ENCODE peak calls at places on chromosomes 6 and 20, in five cellular contexts. A is ovary, I is K562, J is SJCRH30, H is uterus. V is an unnamed sample.

GRCh38 chr6:157139054-157139708 is 184.1 kb downstream of the TMEM242 start:
- DNase-seq in J (peak; percentile 31), A (no peak), H (no peak), I (peak; percentile 33), V (no peak)

GRCh38 chr6:13988908-13989307 is 64.2 kb downstream of the RNF182 start:
- DNase-seq in J (no peak), H (no peak), I (no peak), A (no peak), V (no peak)

GRCh38 chr20:9699181-9699580 is 139.7 kb downstream of the PAK5 start:
- DNase-seq in A (no peak), H (no peak), J (no peak), I (no peak), V (no peak)

GRCh38 chr6:71387179-71387578 is 98.6 kb downstream of the OGFRL1 start:
- DNase-seq in I (no peak), H (no peak), J (no peak), A (no peak), V (no peak)

GRCh38 chr6:138473144-138473543 is 26.1 kb downstream of the NHSL1 start:
- DNase-seq in A (no peak), H (no peak), I (no peak), J (no peak), V (no peak)

GRCh38 chr6:71043902-71044301 is 87.0 kb upstream of the B3GAT2 start:
- DNase-seq in I (no peak), A (no peak), H (no peak), J (no peak), V (no peak)

GRCh38 chr20:30610044-30610693 is 647.3 kb upstream of the DEFB115 start:
- DNase-seq in A (no peak), H (no peak), J (no peak), I (no peak), V (peak; percentile 64)

GRCh38 chr6:396126-396520 is 4.6 kb downstream of the IRF4 start:
- DNase-seq in A (no peak), I (no peak), H (no peak), J (peak; percentile 40), V (no peak)

GRCh38 chr6:79066330-79066729 is 11.7 kb downstream of the PHIP start:
- DNase-seq in J (no peak), I (no peak), A (no peak), H (no peak), V (no peak)

GRCh38 chr6:148513145-148514071 is 170.8 kb downstream of the SASH1 start:
- DNase-seq in I (no peak), H (peak; percentile 48), J (peak; percentile 21), A (no peak), V (no peak)

GRCh38 chr6:148682990-148683389 is 63.8 kb upstream of the UST start:
- DNase-seq in H (no peak), I (no peak), J (no peak), A (no peak), V (no peak)

GRCh38 chr6:51655517-51655916 is 431.9 kb downstream of the PKHD1 start:
- DNase-seq in H (no peak), I (no peak), A (no peak), J (no peak), V (no peak)

GRCh38 chr6:156780117-156780641 is 3.0 kb downstream of the ARID1B start:
- DNase-seq in I (peak; percentile 32), A (no peak), J (peak; percentile 88), H (no peak), V (peak; percentile 67)

GRCh38 chr6:328184-328670 is 35.9 kb downstream of the DUSP22 start:
- DNase-seq in H (peak; percentile 45), A (no peak), I (no peak), J (no peak), V (peak; percentile 72)

DNA sequence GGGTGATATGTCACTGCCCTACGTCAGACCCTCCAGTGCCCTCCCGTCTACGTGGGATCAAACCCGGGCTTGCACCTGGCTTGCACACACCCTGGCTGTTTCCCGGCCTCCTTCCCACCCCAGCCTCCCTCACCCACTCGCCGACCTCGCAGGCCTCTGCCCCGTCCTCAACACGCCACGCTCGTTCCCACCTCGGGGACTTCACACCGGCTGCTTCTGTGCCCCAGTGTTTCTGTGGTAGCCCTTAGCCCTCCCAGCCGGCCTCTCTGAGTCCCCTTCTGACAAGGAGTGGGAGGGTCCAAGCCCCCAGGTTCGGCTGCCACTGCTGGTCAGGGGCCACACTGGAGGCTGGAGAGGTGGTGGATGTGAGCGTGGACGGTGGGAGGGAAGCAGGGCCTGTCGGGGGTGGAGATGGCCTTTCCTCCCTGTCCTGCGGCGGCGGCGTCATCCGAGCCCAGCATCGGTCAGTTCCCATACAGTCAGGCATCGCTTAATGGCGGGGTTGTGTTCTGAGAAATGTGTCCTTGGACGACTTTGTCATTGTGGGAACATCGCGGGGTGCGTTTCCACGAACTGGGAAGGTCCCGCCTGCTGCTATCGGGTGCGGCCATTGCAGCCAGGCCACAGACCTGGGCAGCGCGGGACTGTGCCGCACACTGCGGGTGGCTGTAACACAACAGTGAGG is 11.4 kb upstream of the KIF25 start:
- DNase-seq in I (no peak), J (no peak), A (no peak), H (no peak), V (no peak)
- H3K9me3 ChIP-seq in I (no peaks in the 10 kb centered on the region), J (no peaks in the 10 kb centered on the region), A (no peaks in the 10 kb centered on the region), H (no peaks in the 10 kb centered on the region), V (no peaks in the 10 kb centered on the region)

GRCh38 chr20:57258055-57258454 is 8.4 kb downstream of the BMP7 start:
- DNase-seq in H (no peak), I (no peak), J (peak; percentile 88), A (no peak), V (no peak)
- H3K4me3 ChIP-seq in H (no peak overlapping the region), I (no peak overlapping the region), J (no peak overlapping the region), A (no peak overlapping the region), V (no peak overlapping the region)

GRCh38 chr6:15335385-15335784 is 89.5 kb downstream of the JARID2 start:
- DNase-seq in H (no peak), I (no peak), A (no peak), J (no peak), V (no peak)
- H3K27ac ChIP-seq in H (no peak overlapping the region), I (no peak overlapping the region), A (no peak overlapping the region), J (no peak overlapping the region), V (no peak overlapping the region)

DNA sequence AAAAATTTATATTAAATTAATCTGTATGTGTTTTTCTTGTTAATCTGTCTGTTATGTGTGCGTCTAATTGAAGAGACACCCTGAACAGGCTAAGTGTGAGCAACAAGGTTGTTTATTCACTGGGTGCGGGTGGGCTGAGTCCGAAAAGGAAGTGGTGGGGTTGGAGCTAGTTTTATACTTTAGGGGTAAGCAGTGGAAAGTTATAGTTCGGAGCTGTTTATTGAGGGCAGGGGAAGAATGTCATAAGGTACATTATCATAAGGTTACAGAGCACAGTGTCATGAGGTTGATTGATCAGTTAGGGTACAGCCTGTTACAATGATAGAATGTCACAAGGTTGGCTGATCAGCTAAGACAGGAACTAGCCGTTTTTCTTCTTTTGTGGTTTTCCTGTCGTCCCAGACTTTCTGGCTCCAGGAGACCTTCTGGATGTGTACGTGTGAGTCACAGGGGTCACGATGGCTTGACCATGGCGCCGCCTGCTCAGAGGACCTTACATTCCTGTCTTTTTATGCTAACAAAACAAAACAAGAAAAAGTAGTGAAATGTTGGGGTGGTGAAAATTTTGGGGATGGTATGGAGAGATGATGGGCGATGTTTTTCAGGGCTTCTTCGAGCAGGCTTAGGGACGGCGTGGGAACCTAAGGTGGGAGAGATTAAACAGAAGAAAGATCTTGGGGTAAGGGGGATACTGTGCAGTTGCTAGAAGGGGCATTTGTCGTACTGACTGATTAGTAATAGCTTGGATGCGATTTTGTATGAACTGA is 754.0 kb upstream of the ADGRB3 start:
- DNase-seq in J (no peak), A (no peak), I (no peak), H (no peak), V (no peak)
- H3K9me3 ChIP-seq in J (no peaks in the 10 kb centered on the region), A (no peaks in the 10 kb centered on the region), I (peaks cover 1% of the 10 kb centered on the region), H (no peaks in the 10 kb centered on the region), V (no peaks in the 10 kb centered on the region)

GRCh38 chr6:155026366-155027045 is 31.4 kb downstream of the TIAM2 start:
- DNase-seq in H (peak; percentile 52), A (no peak), I (no peak), J (peak; percentile 76), V (peak; percentile 86)

GRCh38 chr6:155031091-155031490 is 36.0 kb downstream of the TIAM2 start:
- DNase-seq in J (no peak), I (no peak), A (no peak), H (no peak), V (no peak)

GRCh38 chr6:155024628-155025027 is 29.5 kb downstream of the TIAM2 start:
- DNase-seq in H (no peak), A (no peak), I (no peak), J (no peak), V (no peak)

GRCh38 chr6:155033021-155033801 is 38.1 kb downstream of the TIAM2 start:
- DNase-seq in I (no peak), J (no peak), A (no peak), H (no peak), V (no peak)

DNA sequence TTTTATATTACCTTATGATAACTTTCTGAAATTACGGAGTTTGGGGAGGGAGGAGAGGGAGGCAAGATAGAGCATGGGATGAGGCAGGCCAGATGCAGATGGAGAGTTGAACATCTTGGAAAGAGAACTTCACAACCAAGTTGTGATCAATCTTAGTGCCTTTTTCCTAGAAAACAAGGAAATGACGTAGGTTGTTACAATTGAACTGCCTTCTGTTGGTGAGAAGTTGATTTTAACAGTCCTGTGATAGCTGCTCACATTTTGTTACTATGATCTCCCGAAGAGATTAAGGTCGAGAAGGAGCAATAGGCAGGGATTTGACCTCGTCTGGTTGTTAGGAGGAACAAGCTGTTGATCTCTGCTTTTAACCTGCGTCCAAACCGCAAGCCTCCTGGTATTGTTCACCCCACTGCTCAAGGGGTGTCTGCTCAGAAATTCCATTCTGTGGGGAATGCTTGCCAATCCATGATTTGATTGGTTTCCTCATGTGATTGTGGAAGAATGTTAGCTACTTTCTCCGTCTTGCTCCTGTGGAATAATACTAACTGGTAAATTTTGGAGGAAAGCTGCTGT is 35.1 kb downstream of the TIAM2 start:
- DNase-seq in H (no peak), A (no peak), J (no peak), I (no peak), V (no peak)
- H3K4me3 ChIP-seq in H (no peak overlapping the region), A (no peak overlapping the region), J (no peak overlapping the region), I (no peak overlapping the region), V (no peak overlapping the region)

GRCh38 chr6:37106982-37107453 is 62.9 kb upstream of the PIM1 start:
- DNase-seq in I (no peak), J (no peak), H (no peak), A (no peak), V (no peak)

GRCh38 chr6:37105782-37106137 is 64.2 kb upstream of the PIM1 start:
- DNase-seq in H (no peak), I (no peak), A (no peak), J (no peak), V (no peak)

GRCh38 chr6:37103169-37104039 is 66.5 kb upstream of the PIM1 start:
- DNase-seq in A (peak; percentile 64), J (peak; percentile 85), H (peak; percentile 50), I (peak; percentile 98), V (peak; percentile 79)

GRCh38 chr6:37106554-37106953 is 63.4 kb upstream of the PIM1 start:
- DNase-seq in A (no peak), I (no peak), J (no peak), H (no peak), V (no peak)

GRCh38 chr6:37104935-37105781 is 64.8 kb upstream of the PIM1 start:
- DNase-seq in J (no peak), A (no peak), I (no peak), H (no peak), V (no peak)
- H3K27ac ChIP-seq in J (no peak overlapping the region), A (no peak overlapping the region), I (no peak overlapping the region), H (peak overlapping the region; percentile 85), V (no peak overlapping the region)

DNA sequence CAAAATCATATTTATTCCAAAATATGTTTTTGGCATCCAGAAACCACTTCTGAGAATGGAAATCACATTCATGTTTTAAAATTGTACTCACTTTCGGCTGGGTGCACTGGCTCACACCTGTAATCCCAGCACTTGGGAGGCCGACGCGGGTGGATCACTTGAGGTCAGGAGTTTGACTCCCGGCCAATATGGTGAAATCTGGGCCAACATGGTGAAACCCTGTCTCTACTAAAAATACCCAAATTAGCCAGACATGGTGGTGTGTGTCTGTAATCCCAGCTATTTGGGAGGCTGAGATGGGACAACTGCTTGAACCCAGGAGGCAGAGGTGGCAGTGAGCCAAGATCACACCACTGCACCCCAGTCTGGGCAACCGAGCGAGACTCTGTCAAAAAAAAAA is 580.7 kb downstream of the MAFB start:
- DNase-seq in H (no peak), I (no peak), J (no peak), A (no peak), V (no peak)
- H3K9me3 ChIP-seq in H (no peaks in the 10 kb centered on the region), I (no peaks in the 10 kb centered on the region), J (no peaks in the 10 kb centered on the region), A (no peaks in the 10 kb centered on the region), V (no peaks in the 10 kb centered on the region)

V was measured in adrenal gland.